ENCODE peak calls at places on chromosomes 6 and 20, in four cellular contexts. One of them, this sample, is unnamed.

GRCh38 chr6:170202416-170203135 is 88.3 kb downstream of the DLL1 start:
- DNase-seq in heart left ventricle: no peak
- DNase-seq in mesenchymal stem cell: no peak
- DNase-seq in tibial nerve: peak; percentile 1
- DNase-seq in this sample: no peak

GRCh38 chr6:44442833-44443444 is 55.4 kb downstream of the CDC5L start:
- DNase-seq in tibial nerve: no peak
- DNase-seq in heart left ventricle: no peak
- DNase-seq in mesenchymal stem cell: no peak
- DNase-seq in this sample: no peak

GRCh38 chr6:122753688-122754056 is 25.8 kb upstream of the FABP7 start:
- DNase-seq in heart left ventricle: no peak
- DNase-seq in tibial nerve: no peak
- DNase-seq in mesenchymal stem cell: no peak
- DNase-seq in this sample: no peak

GRCh38 chr6:148624025-148624424 is 122.8 kb upstream of the UST start:
- DNase-seq in heart left ventricle: no peak
- DNase-seq in mesenchymal stem cell: peak; percentile 64
- DNase-seq in tibial nerve: peak; percentile 32
- DNase-seq in this sample: no peak

GRCh38 chr6:126631343-126631742 is 291.4 kb downstream of the CENPW start:
- DNase-seq in tibial nerve: no peak
- DNase-seq in mesenchymal stem cell: peak; percentile 42
- DNase-seq in heart left ventricle: no peak
- DNase-seq in this sample: no peak

GRCh38 chr20:57751411-57751810 is 41.6 kb upstream of the PMEPA1 start:
- DNase-seq in mesenchymal stem cell: no peak
- DNase-seq in tibial nerve: no peak
- DNase-seq in heart left ventricle: no peak
- DNase-seq in this sample: no peak

GRCh38 chr20:48012401-48012974 is 227.2 kb upstream of the SULF2 start:
- DNase-seq in heart left ventricle: no peak
- DNase-seq in tibial nerve: no peak
- DNase-seq in mesenchymal stem cell: peak; percentile 93
- DNase-seq in this sample: no peak

GRCh38 chr20:8853805-8854338 is 215.0 kb upstream of the PLCB4 start:
- DNase-seq in mesenchymal stem cell: peak; percentile 83
- DNase-seq in tibial nerve: peak; percentile 60
- DNase-seq in heart left ventricle: no peak
- DNase-seq in this sample: no peak

GRCh38 chr6:32973934-32974333 is 5.5 kb downstream of the BRD2 start:
- DNase-seq in tibial nerve: no peak
- DNase-seq in mesenchymal stem cell: peak; percentile 66
- DNase-seq in heart left ventricle: no peak
- DNase-seq in this sample: no peak

GRCh38 chr20:21053002-21053762 is 53.0 kb downstream of the LINC00237 start:
- DNase-seq in mesenchymal stem cell: no peak
- DNase-seq in heart left ventricle: no peak
- DNase-seq in tibial nerve: no peak
- DNase-seq in this sample: no peak

GRCh38 chr6:163176097-163176496 is 238.4 kb upstream of the QKI start:
- DNase-seq in heart left ventricle: no peak
- DNase-seq in mesenchymal stem cell: no peak
- DNase-seq in tibial nerve: no peak
- DNase-seq in this sample: no peak

GRCh38 chr6:14827366-14827765 is 418.5 kb upstream of the JARID2 start:
- DNase-seq in mesenchymal stem cell: no peak
- DNase-seq in heart left ventricle: no peak
- DNase-seq in tibial nerve: no peak
- DNase-seq in this sample: no peak

GRCh38 chr6:34239240-34239825 is 2.7 kb downstream of the HMGA1 start:
- DNase-seq in heart left ventricle: no peak
- DNase-seq in tibial nerve: no peak
- DNase-seq in mesenchymal stem cell: no peak
- DNase-seq in this sample: peak; percentile 15

GRCh38 chr20:24949756-24950127 is 673 bp downstream of the CST7 start:
- DNase-seq in mesenchymal stem cell: no peak
- DNase-seq in heart left ventricle: no peak
- DNase-seq in tibial nerve: no peak
- DNase-seq in this sample: no peak

GRCh38 chr6:159989882-159990480 is 21.1 kb downstream of the IGF2R start:
- DNase-seq in tibial nerve: no peak
- DNase-seq in mesenchymal stem cell: no peak
- DNase-seq in heart left ventricle: no peak
- DNase-seq in this sample: no peak

GRCh38 chr6:75778757-75779156 is 29.7 kb downstream of the MYO6 start:
- DNase-seq in heart left ventricle: no peak
- DNase-seq in mesenchymal stem cell: no peak
- DNase-seq in tibial nerve: no peak
- DNase-seq in this sample: no peak
- H3K4me3 ChIP-seq in heart left ventricle: no peak overlapping the region
- H3K4me3 ChIP-seq in mesenchymal stem cell: no peak overlapping the region
- H3K4me3 ChIP-seq in tibial nerve: no peak overlapping the region
- H3K4me3 ChIP-seq in this sample: no peak overlapping the region

DNA sequence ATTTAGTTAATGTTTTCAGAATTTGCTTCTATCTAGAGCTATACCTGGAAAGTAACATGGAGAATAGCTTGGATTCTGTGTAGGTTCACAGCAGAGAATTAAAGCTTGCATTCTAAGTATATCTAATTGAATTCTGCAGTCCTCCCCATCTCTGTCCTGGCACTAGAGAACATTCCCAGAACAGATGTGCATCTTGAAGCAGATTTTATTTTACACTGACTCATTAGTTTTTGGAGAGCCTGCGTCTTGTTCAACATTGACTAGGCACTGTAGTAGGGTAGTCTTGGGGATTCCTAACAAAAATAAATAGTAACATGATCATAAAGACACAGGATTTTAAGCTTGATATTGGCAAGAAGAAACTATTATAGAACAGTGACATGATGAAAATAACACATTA is 36.2 kb upstream of the BAG2 start:
- DNase-seq in mesenchymal stem cell: no peak
- DNase-seq in tibial nerve: no peak
- DNase-seq in heart left ventricle: no peak
- DNase-seq in this sample: no peak
- H3K4me1 ChIP-seq in mesenchymal stem cell: no peaks in the 10 kb centered on the region
- H3K4me1 ChIP-seq in tibial nerve: no peaks in the 10 kb centered on the region
- H3K4me1 ChIP-seq in heart left ventricle: peaks cover 3% of the 10 kb centered on the region
- H3K4me1 ChIP-seq in this sample: peaks cover 2% of the 10 kb centered on the region

DNA sequence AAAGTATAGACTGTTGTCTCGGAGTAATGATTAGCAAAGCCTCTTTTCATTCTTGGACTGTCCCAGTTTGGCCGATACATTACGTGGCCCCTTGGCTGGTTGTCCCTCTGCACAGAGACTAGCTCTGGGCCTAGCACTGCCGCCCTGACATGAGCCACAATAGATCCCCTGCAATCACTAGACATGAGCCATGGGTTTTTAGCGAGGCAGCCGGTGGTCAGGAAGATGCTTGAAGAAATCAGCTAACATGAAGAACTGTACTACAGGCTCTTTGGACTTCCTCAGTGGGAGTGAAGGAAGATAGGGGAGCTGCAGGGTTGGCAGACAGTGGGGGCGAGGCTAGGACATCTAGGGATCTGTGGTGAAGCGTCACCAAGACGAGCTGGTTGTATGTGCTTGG is 11.0 kb downstream of the DUSP22 start:
- DNase-seq in heart left ventricle: no peak
- DNase-seq in tibial nerve: no peak
- DNase-seq in mesenchymal stem cell: no peak
- DNase-seq in this sample: no peak
- H3K9me3 ChIP-seq in heart left ventricle: no peaks in the 10 kb centered on the region
- H3K9me3 ChIP-seq in tibial nerve: no peaks in the 10 kb centered on the region
- H3K9me3 ChIP-seq in mesenchymal stem cell: no peaks in the 10 kb centered on the region
- H3K9me3 ChIP-seq in this sample: no peaks in the 10 kb centered on the region

DNA sequence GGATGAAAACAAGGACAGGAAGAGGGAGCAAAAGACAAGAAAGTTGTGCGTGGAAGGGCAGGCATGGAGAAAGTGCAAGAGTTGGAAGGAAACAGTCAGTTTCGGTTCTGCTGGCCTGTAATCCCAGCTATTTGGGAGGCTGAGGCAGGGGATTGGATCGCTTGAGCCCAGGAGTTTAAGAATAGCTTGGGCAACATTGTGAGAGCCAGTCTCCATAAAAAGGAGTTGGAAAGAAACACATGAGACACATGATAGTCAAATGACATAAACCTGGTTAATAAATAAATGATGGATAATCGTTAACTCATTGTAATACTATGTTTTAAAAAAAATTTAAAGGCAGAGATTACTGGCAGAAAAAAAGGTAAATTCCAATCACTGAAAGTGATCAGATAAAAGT is 37.3 kb upstream of the PHACTR1 start:
- DNase-seq in heart left ventricle: no peak
- DNase-seq in mesenchymal stem cell: no peak
- DNase-seq in tibial nerve: no peak
- DNase-seq in this sample: no peak
- H3K4me3 ChIP-seq in heart left ventricle: no peak overlapping the region
- H3K4me3 ChIP-seq in mesenchymal stem cell: no peak overlapping the region
- H3K4me3 ChIP-seq in tibial nerve: no peak overlapping the region
- H3K4me3 ChIP-seq in this sample: no peak overlapping the region

GRCh38 chr6:4805553-4806307 is 29.5 kb downstream of the CDYL start:
- DNase-seq in heart left ventricle: no peak
- DNase-seq in tibial nerve: no peak
- DNase-seq in mesenchymal stem cell: no peak
- DNase-seq in this sample: peak; percentile 70
- H3K4me1 ChIP-seq in heart left ventricle: peaks cover 7% of the 10 kb centered on the region
- H3K4me1 ChIP-seq in tibial nerve: peaks cover 6% of the 10 kb centered on the region
- H3K4me1 ChIP-seq in mesenchymal stem cell: peaks cover 16% of the 10 kb centered on the region
- H3K4me1 ChIP-seq in this sample: peaks cover 39% of the 10 kb centered on the region

DNA sequence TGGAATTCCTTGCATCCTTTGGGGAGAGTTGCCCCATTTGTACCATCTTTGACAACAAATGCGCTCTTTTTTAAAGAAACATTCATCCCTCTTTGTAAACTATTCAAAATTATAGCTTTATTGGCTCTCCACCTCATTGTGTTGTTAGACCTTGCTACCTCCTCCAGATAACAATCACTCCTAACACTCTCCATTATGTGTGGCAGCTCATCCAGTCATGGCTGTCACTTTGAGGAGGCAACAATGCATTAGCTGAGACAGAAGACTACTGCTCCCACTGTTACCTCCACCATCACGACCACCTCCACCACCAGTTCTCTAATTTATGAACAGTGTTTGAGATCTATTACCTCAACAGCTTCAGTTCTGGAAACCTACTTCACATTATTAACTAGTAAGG is 339.1 kb downstream of the FRK start:
- DNase-seq in mesenchymal stem cell: no peak
- DNase-seq in heart left ventricle: no peak
- DNase-seq in tibial nerve: no peak
- DNase-seq in this sample: no peak
- H3K9me3 ChIP-seq in mesenchymal stem cell: no peaks in the 10 kb centered on the region
- H3K9me3 ChIP-seq in heart left ventricle: no peaks in the 10 kb centered on the region
- H3K9me3 ChIP-seq in tibial nerve: no peaks in the 10 kb centered on the region
- H3K9me3 ChIP-seq in this sample: no peaks in the 10 kb centered on the region

DNA sequence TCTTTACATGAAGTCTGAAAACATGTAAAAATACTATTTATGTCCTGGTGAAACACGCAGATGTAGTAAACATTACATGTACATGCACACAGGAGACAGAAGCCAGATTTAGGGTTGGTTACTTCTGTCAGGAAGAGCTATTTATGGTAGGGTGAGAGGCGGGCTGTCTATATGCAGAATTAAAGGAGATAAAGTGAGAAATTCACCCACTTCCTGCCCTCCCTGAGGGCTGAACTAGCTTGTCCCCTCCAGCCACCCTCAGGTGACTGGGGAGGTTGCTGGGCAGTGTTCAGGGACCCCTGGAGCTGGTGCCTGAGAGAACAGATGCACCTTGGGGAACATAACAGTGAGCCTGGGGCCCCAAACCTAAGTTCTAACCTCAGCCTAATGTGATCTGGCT is 1.1 kb downstream of the PI16 start:
- DNase-seq in mesenchymal stem cell: no peak
- DNase-seq in heart left ventricle: no peak
- DNase-seq in tibial nerve: no peak
- DNase-seq in this sample: no peak
- H3K4me3 ChIP-seq in mesenchymal stem cell: no peak overlapping the region
- H3K4me3 ChIP-seq in heart left ventricle: peak overlapping the region; percentile 49
- H3K4me3 ChIP-seq in tibial nerve: no peak overlapping the region
- H3K4me3 ChIP-seq in this sample: peak overlapping the region; percentile 4

GRCh38 chr20:63767456-63767855 is 27.9 kb downstream of the SLC2A4RG start:
- DNase-seq in tibial nerve: no peak
- DNase-seq in heart left ventricle: peak; percentile 76
- DNase-seq in mesenchymal stem cell: no peak
- DNase-seq in this sample: no peak

GRCh38 chr20:63767886-63768285 is 28.3 kb downstream of the SLC2A4RG start:
- DNase-seq in mesenchymal stem cell: no peak
- DNase-seq in heart left ventricle: no peak
- DNase-seq in tibial nerve: no peak
- DNase-seq in this sample: no peak

GRCh38 chr20:63768591-63769515 is 29.3 kb downstream of the SLC2A4RG start:
- DNase-seq in tibial nerve: no peak
- DNase-seq in mesenchymal stem cell: no peak
- DNase-seq in heart left ventricle: peak; percentile 56
- DNase-seq in this sample: no peak

GRCh38 chr20:63771046-63771707 is 31.6 kb downstream of the SLC2A4RG start:
- DNase-seq in mesenchymal stem cell: no peak
- DNase-seq in heart left ventricle: peak; percentile 57
- DNase-seq in tibial nerve: no peak
- DNase-seq in this sample: no peak

DNA sequence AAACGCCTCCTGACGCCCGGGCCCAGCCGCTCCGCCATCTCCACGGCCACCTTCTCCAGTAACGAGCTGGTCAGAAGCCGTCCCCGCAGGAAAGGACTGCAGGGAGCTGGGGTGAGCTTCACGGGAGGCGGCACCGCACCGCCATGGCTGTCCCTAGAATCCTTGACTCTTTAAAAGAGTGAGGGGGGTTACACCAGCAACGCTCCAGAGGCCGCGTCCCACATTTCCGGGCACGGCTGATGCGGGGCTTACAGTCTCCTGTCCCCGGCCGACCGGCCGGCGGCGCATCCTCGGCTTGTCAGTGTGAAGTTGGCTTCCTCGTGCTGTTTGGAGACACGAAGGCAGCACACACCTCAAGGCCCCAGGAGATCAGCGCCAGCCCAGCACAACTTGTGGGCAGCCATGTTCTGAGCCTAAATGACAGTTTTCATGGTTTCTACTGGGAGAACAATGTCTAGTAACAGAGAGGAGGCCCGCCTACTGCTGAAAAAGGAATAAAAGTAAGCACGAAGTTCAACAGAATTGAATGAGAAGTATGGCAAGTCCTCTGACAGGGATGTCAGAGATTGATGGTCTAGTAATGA is 30.4 kb downstream of the SLC2A4RG start:
- DNase-seq in heart left ventricle: peak; percentile 61
- DNase-seq in tibial nerve: no peak
- DNase-seq in mesenchymal stem cell: no peak
- DNase-seq in this sample: no peak
- H3K4me1 ChIP-seq in heart left ventricle: peaks cover 8% of the 10 kb centered on the region
- H3K4me1 ChIP-seq in tibial nerve: no peaks in the 10 kb centered on the region
- H3K4me1 ChIP-seq in mesenchymal stem cell: peaks cover 10% of the 10 kb centered on the region
- H3K4me1 ChIP-seq in this sample: peaks cover 5% of the 10 kb centered on the region

This sample was measured in psoas muscle.